ENCODE peak calls at places on chromosomes 13 and 19, in six cellular contexts. A is sigmoid colon, S is breast epithelium, F is K562, K is upper lobe of left lung, R is vagina. T is an unnamed sample.

GRCh38 chr19:3135961-3136683 is at the start of gene GNA15:
- DNase-seq in A (no peak), S (peak; percentile 70), F (no peak), K (peak; percentile 90), R (no peak), T (no peak)

GRCh38 chr13:21511841-21512240 is 52.7 kb upstream of the ZDHHC20 start:
- DNase-seq in A (no peak), S (no peak), F (no peak), K (no peak), R (no peak), T (no peak)

GRCh38 chr19:29552454-29553280 is 26.9 kb downstream of the VSTM2B start:
- DNase-seq in A (peak; percentile 38), S (peak; percentile 22), F (no peak), K (no peak), R (no peak), T (no peak)

GRCh38 chr13:35478384-35479222 is 2.1 kb upstream of the MAB21L1 start:
- DNase-seq in A (peak; percentile 60), S (no peak), F (no peak), K (peak; percentile 71), R (no peak), T (no peak)

GRCh38 chr13:39036212-39036611 is 1.7 kb downstream of the PROSER1 start:
- DNase-seq in A (no peak), S (no peak), F (no peak), K (no peak), R (no peak), T (no peak)

GRCh38 chr13:75347925-75348324 is 134.0 kb downstream of the TBC1D4 start:
- DNase-seq in A (no peak), S (no peak), F (no peak), K (no peak), R (no peak), T (no peak)

GRCh38 chr13:22357132-22357531 is 686.3 kb downstream of the FGF9 start:
- DNase-seq in A (no peak), S (no peak), F (no peak), K (no peak), R (no peak), T (no peak)

GRCh38 chr19:53982611-53983010 is 8.8 kb upstream of the CACNG6 start:
- DNase-seq in A (no peak), S (no peak), F (no peak), K (peak; percentile 90), R (no peak), T (no peak)

GRCh38 chr19:34241513-34242337 is 12.6 kb upstream of the GARRE1 start:
- DNase-seq in A (no peak), S (peak; percentile 66), F (no peak), K (peak; percentile 87), R (no peak), T (no peak)

GRCh38 chr19:11662278-11662677 is 65.0 kb downstream of the ZNF627 start:
- DNase-seq in A (no peak), S (no peak), F (no peak), K (peak; percentile 75), R (no peak), T (no peak)

GRCh38 chr19:55467236-55468053 is 2.9 kb upstream of the C19orf85 start:
- DNase-seq in A (peak; percentile 84), S (no peak), F (peak; percentile 81), K (peak; percentile 95), R (no peak), T (no peak)

GRCh38 chr13:110206170-110206569 is 100.8 kb downstream of the COL4A1 start:
- DNase-seq in A (no peak), S (no peak), F (no peak), K (no peak), R (no peak), T (no peak)

GRCh38 chr19:44671400-44671799 is at the start of gene CEACAM19:
- DNase-seq in A (no peak), S (no peak), F (no peak), K (no peak), R (no peak), T (no peak)

GRCh38 chr19:34313188-34313587 is 51.8 kb upstream of the GPI start:
- DNase-seq in A (no peak), S (no peak), F (no peak), K (no peak), R (no peak), T (no peak)

GRCh38 chr19:6273701-6274601 is 5.8 kb downstream of the MLLT1 start:
- DNase-seq in A (peak; percentile 95), S (peak; percentile 85), F (peak; percentile 48), K (peak; percentile 86), R (peak; percentile 95), T (no peak)

DNA sequence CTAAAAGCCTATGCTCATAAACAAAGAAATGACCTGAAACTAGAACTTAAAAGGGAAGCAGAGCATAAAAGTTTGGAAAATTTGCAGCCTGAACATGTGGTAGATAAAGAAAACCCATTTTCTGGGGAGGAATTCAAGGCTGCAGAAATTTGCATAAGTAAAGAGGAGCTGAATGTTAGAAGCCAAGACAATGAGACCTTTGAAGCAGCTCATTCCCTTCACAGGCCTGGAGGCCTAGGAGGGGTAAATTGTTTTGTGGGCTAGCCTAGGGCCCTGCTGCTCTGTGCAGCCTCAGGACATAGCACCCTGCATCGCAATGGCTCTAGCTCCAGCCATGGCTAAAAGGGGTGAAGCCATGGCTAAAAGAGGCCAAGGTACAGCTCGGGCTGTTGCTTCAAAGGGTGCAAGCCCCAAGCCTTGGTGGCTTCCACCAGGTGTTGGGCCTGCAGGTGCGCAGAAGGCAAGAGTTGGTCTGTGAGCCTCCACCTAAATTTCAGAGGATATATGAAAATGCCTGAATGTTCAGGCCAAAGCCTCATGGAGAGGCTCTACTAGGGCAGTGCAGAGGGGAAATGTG is 38.3 kb downstream of the ZIC2 start:
- DNase-seq in A (no peak), S (no peak), F (no peak), K (no peak), R (no peak), T (no peak)
- H3K27me3 ChIP-seq in A (no peaks in the 10 kb centered on the region), S (no peaks in the 10 kb centered on the region), F (no peaks in the 10 kb centered on the region), K (no peaks in the 10 kb centered on the region), R (no peaks in the 10 kb centered on the region), T (no peaks in the 10 kb centered on the region)

GRCh38 chr19:49679832-49680472 is 2.9 kb downstream of the PRMT1 start:
- DNase-seq in A (no peak), S (no peak), F (no peak), K (no peak), R (no peak), T (no peak)

GRCh38 chr19:49677232-49677881 is at the start of gene PRMT1:
- DNase-seq in A (no peak), S (no peak), F (peak; percentile 87), K (peak; percentile 94), R (no peak), T (no peak)

GRCh38 chr19:49676690-49677231 is 310 bp upstream of the PRMT1 start:
- DNase-seq in A (peak; percentile 100), S (peak; percentile 100), F (peak; percentile 90), K (peak; percentile 94), R (peak; percentile 100), T (peak; percentile 97)

GRCh38 chr19:49678970-49679831 is 2.1 kb downstream of the PRMT1 start:
- DNase-seq in A (no peak), S (no peak), F (no peak), K (no peak), R (no peak), T (no peak)

GRCh38 chr19:49677901-49678674 is 1.0 kb downstream of the PRMT1 start:
- DNase-seq in A (peak; percentile 82), S (peak; percentile 72), F (peak; percentile 72), K (no peak), R (no peak), T (no peak)
- TF ChIP-seq POLR2AphosphoS5 in A (no peak), S (no peak), F (peak; percentile 12), K (no peak), R (no peak), T (peak; percentile 7)

DNA sequence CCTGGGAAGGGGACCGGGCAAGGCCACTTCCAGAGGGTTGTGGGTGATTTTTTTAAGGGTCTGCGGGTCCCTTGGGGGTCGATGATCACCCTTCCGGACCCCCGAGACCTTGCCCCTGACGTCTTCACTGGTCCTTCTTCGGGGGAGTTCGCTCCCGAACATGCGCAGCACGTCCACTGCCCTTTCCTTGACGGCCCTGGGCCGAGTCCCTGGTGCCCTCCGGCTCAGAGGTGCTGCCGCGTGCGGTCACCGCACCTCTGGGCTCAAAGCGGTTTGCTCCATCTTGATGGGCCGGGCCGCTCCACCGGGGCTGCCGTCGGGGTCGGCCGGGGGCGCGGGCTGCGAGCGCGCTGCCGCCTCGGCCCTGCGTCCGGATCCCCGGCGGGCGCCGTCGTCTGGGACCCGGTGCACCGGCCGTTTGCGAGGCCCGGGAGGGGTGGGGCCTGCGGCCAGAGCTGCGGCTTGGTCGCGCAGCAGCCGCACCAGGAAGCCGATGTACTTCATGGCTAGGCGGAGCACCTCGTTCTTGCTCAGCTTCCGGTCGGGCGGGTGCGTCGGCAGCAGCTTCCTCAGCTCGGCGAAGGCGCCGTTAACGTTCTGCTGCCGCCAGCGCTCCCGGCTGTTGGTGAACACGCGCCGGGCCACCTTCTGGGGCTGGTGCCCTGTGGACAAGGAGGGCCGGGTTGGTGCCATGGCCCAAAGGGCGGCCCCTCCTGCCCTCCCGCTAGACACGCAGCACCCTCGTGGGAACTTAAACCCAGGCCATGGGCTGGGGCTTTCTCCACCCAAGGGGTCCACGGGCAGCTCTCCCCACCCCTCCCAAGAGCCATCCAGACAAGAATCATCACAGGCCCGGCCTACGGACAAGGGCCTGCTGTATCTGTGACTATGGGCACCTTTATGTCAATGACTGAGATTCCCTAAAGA is 3.3 kb downstream of the LYL1 start:
- DNase-seq in A (peak; percentile 91), S (no peak), F (peak; percentile 52), K (peak; percentile 92), R (no peak), T (no peak)
- H3K27me3 ChIP-seq in A (no peaks in the 10 kb centered on the region), S (no peaks in the 10 kb centered on the region), F (no peaks in the 10 kb centered on the region), K (no peaks in the 10 kb centered on the region), R (no peaks in the 10 kb centered on the region), T (no peaks in the 10 kb centered on the region)

GRCh38 chr13:30737511-30738342 is 2.4 kb downstream of the ALOX5AP start:
- DNase-seq in A (no peak), S (no peak), F (no peak), K (no peak), R (no peak), T (no peak)

GRCh38 chr13:30736461-30736860 is 1.1 kb downstream of the ALOX5AP start:
- DNase-seq in A (no peak), S (no peak), F (no peak), K (no peak), R (no peak), T (no peak)

GRCh38 chr13:30734434-30734833 is 909 bp upstream of the ALOX5AP start:
- DNase-seq in A (no peak), S (no peak), F (no peak), K (no peak), R (no peak), T (no peak)

GRCh38 chr13:30736921-30737320 is 1.6 kb downstream of the ALOX5AP start:
- DNase-seq in A (no peak), S (no peak), F (no peak), K (no peak), R (no peak), T (no peak)

GRCh38 chr13:30735025-30735967 is at the start of gene ALOX5AP:
- DNase-seq in A (no peak), S (no peak), F (no peak), K (no peak), R (no peak), T (no peak)
- TF ChIP-seq POLR2AphosphoS5 in A (peak; percentile 40), S (no peak), F (no peak), K (peak; percentile 81), R (no peak), T (no peak)

DNA sequence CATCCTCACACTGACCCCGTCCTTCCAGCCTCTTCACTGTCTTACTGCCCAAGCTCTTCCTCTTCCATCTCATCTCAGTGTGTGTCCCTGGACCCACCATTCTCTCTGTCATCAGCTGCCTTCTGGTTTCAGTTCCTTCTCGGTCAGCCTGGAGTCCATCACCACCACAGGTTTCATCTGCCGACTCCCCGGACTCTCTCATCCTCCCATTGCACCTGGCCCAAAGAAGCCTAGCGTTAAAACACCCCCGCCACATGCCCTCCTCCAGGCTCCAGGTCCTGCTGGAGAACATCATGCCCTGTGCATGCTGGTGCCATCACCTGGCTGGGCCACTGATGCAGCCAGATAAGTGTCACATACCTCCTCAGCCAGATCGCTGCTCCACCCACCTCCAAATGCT is 122.1 kb upstream of the GPR12 start:
- DNase-seq in A (no peak), S (no peak), F (no peak), K (no peak), R (no peak), T (no peak)
- H3K27me3 ChIP-seq in A (no peaks in the 10 kb centered on the region), S (no peaks in the 10 kb centered on the region), F (no peaks in the 10 kb centered on the region), K (no peaks in the 10 kb centered on the region), R (no peaks in the 10 kb centered on the region), T (no peaks in the 10 kb centered on the region)